ENCODE peak calls at places on chromosome 12, in eight cellular contexts. H is psoas muscle, J is A549, R is upper lobe of left lung, O is upper lobe of right lung, L is cardiac muscle cell, G is A673, C is RWPE2. E is an unnamed sample.

GRCh38 chr12:22678175-22678574 is 53.2 kb downstream of the ETNK1 start:
- DNase-seq in H (no peak), J (no peak), R (no peak), O (no peak), L (no peak), G (no peak), C (no peak), E (no peak)

GRCh38 chr12:101697930-101698781 is 716 bp downstream of the CHPT1 start:
- DNase-seq in H (peak; percentile 84), J (peak; percentile 37), R (peak; percentile 67), O (peak; percentile 80), L (peak; percentile 29), G (no peak), C (no peak), E (peak; percentile 23)

GRCh38 chr12:130981947-130982346 is 28.2 kb downstream of the ADGRD1 start:
- DNase-seq in H (no peak), J (no peak), R (no peak), O (no peak), L (no peak), G (no peak), C (no peak), E (no peak)

GRCh38 chr12:112537710-112538396 is 119.1 kb downstream of the PTPN11 start:
- DNase-seq in H (no peak), J (no peak), R (peak; percentile 27), O (no peak), L (peak; percentile 17), G (peak; percentile 84), C (no peak), E (no peak)

GRCh38 chr12:132727091-132727794 is 16.6 kb downstream of the PGAM5 start:
- DNase-seq in H (no peak), J (no peak), R (no peak), O (no peak), L (no peak), G (no peak), C (no peak), E (no peak)

GRCh38 chr12:124550123-124551089 is 17.0 kb downstream of the NCOR2 start:
- DNase-seq in H (peak; percentile 51), J (no peak), R (no peak), O (no peak), L (no peak), G (peak; percentile 74), C (no peak), E (no peak)

GRCh38 chr12:103833095-103833777 is 7.8 kb downstream of the NT5DC3 start:
- DNase-seq in H (no peak), J (no peak), R (no peak), O (no peak), L (peak; percentile 58), G (no peak), C (no peak), E (no peak)

GRCh38 chr12:93804392-93805179 is 127.4 kb downstream of the CRADD start:
- DNase-seq in H (no peak), J (no peak), R (no peak), O (no peak), L (no peak), G (no peak), C (no peak), E (no peak)

GRCh38 chr12:117908411-117908810 is 60.4 kb downstream of the KSR2 start:
- DNase-seq in H (no peak), J (no peak), R (no peak), O (no peak), L (no peak), G (no peak), C (no peak), E (no peak)

GRCh38 chr12:47995976-47996375 is 8.3 kb downstream of the COL2A1 start:
- DNase-seq in H (no peak), J (no peak), R (no peak), O (no peak), L (peak; percentile 90), G (no peak), C (no peak), E (no peak)

GRCh38 chr12:66129934-66130266 is 650 bp downstream of the LLPH start:
- DNase-seq in H (no peak), J (peak; percentile 20), R (no peak), O (no peak), L (peak; percentile 36), G (no peak), C (no peak), E (no peak)

GRCh38 chr12:89678225-89678624 is 30.4 kb downstream of the ATP2B1 start:
- DNase-seq in H (no peak), J (no peak), R (no peak), O (no peak), L (no peak), G (no peak), C (no peak), E (no peak)

GRCh38 chr12:89679631-89680030 is 29.0 kb downstream of the ATP2B1 start:
- DNase-seq in H (no peak), J (no peak), R (no peak), O (no peak), L (no peak), G (no peak), C (no peak), E (no peak)

GRCh38 chr12:89673603-89674002 is 35.0 kb downstream of the ATP2B1 start:
- DNase-seq in H (no peak), J (no peak), R (no peak), O (no peak), L (no peak), G (no peak), C (no peak), E (no peak)

GRCh38 chr12:89674326-89674942 is 34.2 kb downstream of the ATP2B1 start:
- DNase-seq in H (no peak), J (no peak), R (no peak), O (no peak), L (no peak), G (no peak), C (no peak), E (no peak)

GRCh38 chr12:89676935-89677334 is 31.7 kb downstream of the ATP2B1 start:
- DNase-seq in H (no peak), J (no peak), R (no peak), O (no peak), L (no peak), G (no peak), C (no peak), E (no peak)
- H3K4me1 ChIP-seq in H (peaks cover 30% of the 10 kb centered on the region), J (peaks cover 28% of the 10 kb centered on the region), R (no peaks in the 10 kb centered on the region), O (no peaks in the 10 kb centered on the region), L (peaks cover 4% of the 10 kb centered on the region), G (peaks cover 11% of the 10 kb centered on the region), C (no peaks in the 10 kb centered on the region), E (no peaks in the 10 kb centered on the region)

GRCh38 chr12:114742363-114742762 is 58.4 kb upstream of the TBX3 start:
- DNase-seq in H (no peak), J (no peak), R (no peak), O (no peak), L (no peak), G (no peak), C (no peak), E (no peak)

GRCh38 chr12:114741940-114742339 is 58.0 kb upstream of the TBX3 start:
- DNase-seq in H (no peak), J (no peak), R (no peak), O (no peak), L (no peak), G (no peak), C (no peak), E (no peak)

GRCh38 chr12:114738460-114739184 is 54.6 kb upstream of the TBX3 start:
- DNase-seq in H (no peak), J (no peak), R (no peak), O (no peak), L (no peak), G (no peak), C (no peak), E (no peak)

GRCh38 chr12:114743289-114743688 is 59.3 kb upstream of the TBX3 start:
- DNase-seq in H (no peak), J (no peak), R (no peak), O (no peak), L (no peak), G (no peak), C (no peak), E (no peak)

DNA sequence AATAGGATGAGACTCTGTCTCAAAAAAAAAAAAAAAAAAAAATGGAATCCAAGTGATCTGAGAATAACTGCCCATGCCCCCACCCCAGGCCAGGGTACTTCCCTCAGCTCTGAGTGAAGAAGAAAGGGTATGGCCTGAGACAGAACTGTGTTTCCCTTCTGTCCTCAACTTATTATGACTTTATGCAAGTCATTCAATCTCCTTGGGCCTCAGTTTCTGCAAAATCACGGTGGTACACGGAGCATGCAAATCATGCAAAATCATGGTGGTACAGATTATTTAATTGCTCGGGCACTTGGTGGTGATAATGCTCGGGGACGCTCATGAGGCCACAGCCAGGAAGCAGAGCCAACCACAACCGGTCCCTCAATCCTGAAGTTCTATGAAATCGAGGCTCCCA is 56.5 kb upstream of the TBX3 start:
- DNase-seq in H (no peak), J (no peak), R (no peak), O (no peak), L (no peak), G (no peak), C (no peak), E (no peak)
- H3K4me1 ChIP-seq in H (no peaks in the 10 kb centered on the region), J (no peaks in the 10 kb centered on the region), R (no peaks in the 10 kb centered on the region), O (no peaks in the 10 kb centered on the region), L (no peaks in the 10 kb centered on the region), G (no peaks in the 10 kb centered on the region), C (no peaks in the 10 kb centered on the region), E (no peaks in the 10 kb centered on the region)

GRCh38 chr12:50058743-50059312 is 1.4 kb downstream of the ASIC1 start:
- DNase-seq in H (no peak), J (no peak), R (no peak), O (no peak), L (no peak), G (no peak), C (peak; percentile 47), E (no peak)

GRCh38 chr12:50057896-50058670 is 687 bp downstream of the ASIC1 start:
- DNase-seq in H (no peak), J (no peak), R (no peak), O (no peak), L (no peak), G (no peak), C (peak; percentile 40), E (no peak)

GRCh38 chr12:50060120-50060468 is 2.7 kb downstream of the ASIC1 start:
- DNase-seq in H (no peak), J (no peak), R (no peak), O (no peak), L (no peak), G (no peak), C (no peak), E (no peak)

GRCh38 chr12:50061172-50061571 is 3.8 kb downstream of the ASIC1 start:
- DNase-seq in H (no peak), J (no peak), R (no peak), O (no peak), L (peak; percentile 67), G (no peak), C (no peak), E (no peak)

GRCh38 chr12:50059440-50060119 is 2.2 kb downstream of the ASIC1 start:
- DNase-seq in H (no peak), J (no peak), R (no peak), O (no peak), L (no peak), G (no peak), C (peak; percentile 41), E (no peak)
- H3K4me1 ChIP-seq in H (no peaks in the 10 kb centered on the region), J (peaks cover 18% of the 10 kb centered on the region), R (peaks cover 22% of the 10 kb centered on the region), O (peaks cover 7% of the 10 kb centered on the region), L (peaks cover 8% of the 10 kb centered on the region), G (peaks cover 15% of the 10 kb centered on the region), C (peaks cover 10% of the 10 kb centered on the region), E (peaks cover 13% of the 10 kb centered on the region)

DNA sequence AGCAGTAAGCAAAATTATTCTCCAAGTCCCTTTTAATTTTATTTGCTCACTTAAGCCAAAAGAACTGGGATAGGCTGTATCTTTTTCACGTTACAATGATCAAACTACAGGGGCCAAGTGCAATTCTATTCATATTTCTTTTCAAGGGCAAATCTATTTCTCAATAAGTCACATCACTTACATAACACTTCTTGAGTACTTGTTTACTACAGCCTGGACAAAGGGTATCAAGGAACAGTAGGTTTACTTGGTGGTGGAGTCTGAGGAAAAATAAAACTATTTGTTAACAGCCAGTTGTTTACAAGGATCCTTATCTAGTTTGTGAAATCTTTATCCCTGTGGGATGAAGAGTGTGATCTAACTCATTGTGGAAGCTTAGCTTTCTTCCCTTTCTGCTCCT is 72.1 kb downstream of the PDE3A start:
- DNase-seq in H (no peak), J (no peak), R (no peak), O (no peak), L (peak; percentile 24), G (no peak), C (no peak), E (no peak)
- H3K4me1 ChIP-seq in H (peaks cover 5% of the 10 kb centered on the region), J (peaks cover 14% of the 10 kb centered on the region), R (peaks cover 7% of the 10 kb centered on the region), O (no peaks in the 10 kb centered on the region), L (peaks cover 5% of the 10 kb centered on the region), G (no peaks in the 10 kb centered on the region), C (no peaks in the 10 kb centered on the region), E (no peaks in the 10 kb centered on the region)